ENCODE peak calls at places on chromosomes 2 and 18, in five cellular contexts. One of them, this sample, is unnamed.

GRCh38 chr2:241873081-241873802 is 3.7 kb downstream of the RTP5 start:
- DNase-seq in HS-5: no peak
- DNase-seq in pancreas: peak
- DNase-seq in effector memory CD8-positive, alpha-beta T cell: no peak
- DNase-seq in endothelial cell: no peak
- DNase-seq in this sample: no peak

GRCh38 chr2:239676716-239677454 is 276.1 kb upstream of the HDAC4 start:
- DNase-seq in HS-5: no peak
- DNase-seq in pancreas: no peak
- DNase-seq in effector memory CD8-positive, alpha-beta T cell: no peak
- DNase-seq in endothelial cell: no peak
- DNase-seq in this sample: no peak

GRCh38 chr2:29206941-29207340 is 91.7 kb downstream of the CLIP4 start:
- DNase-seq in HS-5: no peak
- DNase-seq in pancreas: no peak
- DNase-seq in effector memory CD8-positive, alpha-beta T cell: no peak
- DNase-seq in endothelial cell: no peak
- DNase-seq in this sample: no peak

GRCh38 chr2:171709011-171709685 is 21.9 kb downstream of the DYNC1I2 start:
- DNase-seq in HS-5: no peak
- DNase-seq in pancreas: no peak
- DNase-seq in effector memory CD8-positive, alpha-beta T cell: no peak
- DNase-seq in endothelial cell: no peak
- DNase-seq in this sample: no peak

GRCh38 chr2:234305846-234306245 is 191.0 kb downstream of the ARL4C start:
- DNase-seq in HS-5: no peak
- DNase-seq in pancreas: no peak
- DNase-seq in effector memory CD8-positive, alpha-beta T cell: no peak
- DNase-seq in endothelial cell: no peak
- DNase-seq in this sample: no peak

GRCh38 chr2:207219716-207220414 is 54.1 kb upstream of the KLF7 start:
- DNase-seq in HS-5: peak
- DNase-seq in pancreas: no peak
- DNase-seq in effector memory CD8-positive, alpha-beta T cell: no peak
- DNase-seq in endothelial cell: no peak
- DNase-seq in this sample: no peak

GRCh38 chr2:142974288-142975024 is 97.0 kb downstream of the KYNU start:
- DNase-seq in HS-5: no peak
- DNase-seq in pancreas: no peak
- DNase-seq in effector memory CD8-positive, alpha-beta T cell: no peak
- DNase-seq in endothelial cell: no peak
- DNase-seq in this sample: no peak

GRCh38 chr18:48531082-48531403 is 7.8 kb upstream of the CTIF start:
- DNase-seq in HS-5: no peak
- DNase-seq in pancreas: no peak
- DNase-seq in effector memory CD8-positive, alpha-beta T cell: no peak
- DNase-seq in endothelial cell: no peak
- DNase-seq in this sample: no peak

GRCh38 chr2:62578837-62579640 is 73.0 kb upstream of the TMEM17 start:
- DNase-seq in HS-5: peak
- DNase-seq in pancreas: no peak
- DNase-seq in effector memory CD8-positive, alpha-beta T cell: no peak
- DNase-seq in endothelial cell: no peak
- DNase-seq in this sample: no peak

GRCh38 chr2:83186050-83186790 is 1272.9 kb downstream of the SUCLG1 start:
- DNase-seq in HS-5: no peak
- DNase-seq in pancreas: no peak
- DNase-seq in effector memory CD8-positive, alpha-beta T cell: no peak
- DNase-seq in endothelial cell: no peak
- DNase-seq in this sample: no peak

GRCh38 chr2:101253713-101254085 is 1.0 kb downstream of the CNOT11 start:
- DNase-seq in HS-5: no peak
- DNase-seq in pancreas: no peak
- DNase-seq in effector memory CD8-positive, alpha-beta T cell: peak
- DNase-seq in endothelial cell: no peak
- DNase-seq in this sample: no peak

GRCh38 chr18:3889803-3890202 is 439.8 kb downstream of the TGIF1 start:
- DNase-seq in HS-5: peak
- DNase-seq in pancreas: no peak
- DNase-seq in effector memory CD8-positive, alpha-beta T cell: no peak
- DNase-seq in endothelial cell: no peak
- DNase-seq in this sample: no peak

GRCh38 chr18:76134631-76135030 is 360.4 kb downstream of the ZNF516 start:
- DNase-seq in HS-5: no peak
- DNase-seq in pancreas: no peak
- DNase-seq in effector memory CD8-positive, alpha-beta T cell: no peak
- DNase-seq in endothelial cell: no peak
- DNase-seq in this sample: no peak

GRCh38 chr2:216315817-216316603 is 56.3 kb downstream of the MARCHF4 start:
- DNase-seq in HS-5: peak
- DNase-seq in pancreas: no peak
- DNase-seq in effector memory CD8-positive, alpha-beta T cell: no peak
- DNase-seq in endothelial cell: no peak
- DNase-seq in this sample: no peak

GRCh38 chr2:127348421-127349000 is 39.3 kb downstream of the MAP3K2 start:
- DNase-seq in HS-5: no peak
- DNase-seq in pancreas: no peak
- DNase-seq in effector memory CD8-positive, alpha-beta T cell: no peak
- DNase-seq in endothelial cell: no peak
- DNase-seq in this sample: no peak

GRCh38 chr2:113053666-113054435 is 1.2 kb upstream of the IL36B start:
- DNase-seq in HS-5: no peak
- DNase-seq in pancreas: no peak
- DNase-seq in effector memory CD8-positive, alpha-beta T cell: no peak
- DNase-seq in endothelial cell: no peak
- DNase-seq in this sample: no peak

GRCh38 chr2:102839668-102840388 is 78.0 kb downstream of the TMEM182 start:
- DNase-seq in HS-5: no peak
- DNase-seq in pancreas: no peak
- DNase-seq in effector memory CD8-positive, alpha-beta T cell: peak
- DNase-seq in endothelial cell: peak
- DNase-seq in this sample: no peak

GRCh38 chr2:6866239-6866745 is 585 bp upstream of the CMPK2 start:
- DNase-seq in HS-5: peak
- DNase-seq in pancreas: peak
- DNase-seq in effector memory CD8-positive, alpha-beta T cell: peak
- DNase-seq in endothelial cell: no peak
- DNase-seq in this sample: no peak

GRCh38 chr2:38159171-38159570 is 83.2 kb upstream of the CYP1B1 start:
- DNase-seq in HS-5: no peak
- DNase-seq in pancreas: no peak
- DNase-seq in effector memory CD8-positive, alpha-beta T cell: no peak
- DNase-seq in endothelial cell: no peak
- DNase-seq in this sample: no peak

GRCh38 chr2:102368461-102369109 is 13.0 kb downstream of the IL18R1 start:
- DNase-seq in HS-5: no peak
- DNase-seq in pancreas: no peak
- DNase-seq in effector memory CD8-positive, alpha-beta T cell: peak
- DNase-seq in endothelial cell: no peak
- DNase-seq in this sample: no peak

GRCh38 chr2:169584005-169584877 is at the start of gene PPIG:
- DNase-seq in HS-5: peak
- DNase-seq in pancreas: peak
- DNase-seq in effector memory CD8-positive, alpha-beta T cell: peak
- DNase-seq in endothelial cell: peak
- DNase-seq in this sample: peak

GRCh38 chr2:101699191-101699938 is 1.9 kb downstream of the MAP4K4 start:
- DNase-seq in HS-5: no peak
- DNase-seq in pancreas: no peak
- DNase-seq in effector memory CD8-positive, alpha-beta T cell: no peak
- DNase-seq in endothelial cell: no peak
- DNase-seq in this sample: no peak

GRCh38 chr2:232779935-232780334 is 3.6 kb upstream of the KCNJ13 start:
- DNase-seq in HS-5: no peak
- DNase-seq in pancreas: no peak
- DNase-seq in effector memory CD8-positive, alpha-beta T cell: no peak
- DNase-seq in endothelial cell: no peak
- DNase-seq in this sample: no peak

GRCh38 chr18:3982541-3982940 is 472.6 kb downstream of the DLGAP1 start:
- DNase-seq in HS-5: no peak
- DNase-seq in pancreas: no peak
- DNase-seq in effector memory CD8-positive, alpha-beta T cell: no peak
- DNase-seq in endothelial cell: no peak
- DNase-seq in this sample: no peak

GRCh38 chr2:146984014-146984413 is 860.8 kb upstream of the ACVR2A start:
- DNase-seq in HS-5: no peak
- DNase-seq in pancreas: no peak
- DNase-seq in effector memory CD8-positive, alpha-beta T cell: no peak
- DNase-seq in endothelial cell: no peak
- DNase-seq in this sample: no peak

GRCh38 chr2:11056614-11057013 is 98.7 kb upstream of the SLC66A3 start:
- DNase-seq in HS-5: peak
- DNase-seq in pancreas: no peak
- DNase-seq in effector memory CD8-positive, alpha-beta T cell: no peak
- DNase-seq in endothelial cell: no peak
- DNase-seq in this sample: no peak

GRCh38 chr2:232988444-232988843 is 24.6 kb downstream of the NGEF start:
- DNase-seq in HS-5: peak
- DNase-seq in pancreas: no peak
- DNase-seq in effector memory CD8-positive, alpha-beta T cell: no peak
- DNase-seq in endothelial cell: no peak
- DNase-seq in this sample: no peak

GRCh38 chr2:47295133-47295980 is 107.6 kb upstream of the MSH2 start:
- DNase-seq in HS-5: no peak
- DNase-seq in pancreas: no peak
- DNase-seq in effector memory CD8-positive, alpha-beta T cell: no peak
- DNase-seq in endothelial cell: no peak
- DNase-seq in this sample: no peak

GRCh38 chr2:127081826-127082633 is 24.9 kb downstream of the BIN1 start:
- DNase-seq in HS-5: no peak
- DNase-seq in pancreas: no peak
- DNase-seq in effector memory CD8-positive, alpha-beta T cell: peak
- DNase-seq in endothelial cell: no peak
- DNase-seq in this sample: peak

GRCh38 chr2:71620851-71621251 is 167.5 kb downstream of the DYSF start:
- DNase-seq in HS-5: no peak
- DNase-seq in pancreas: no peak
- DNase-seq in effector memory CD8-positive, alpha-beta T cell: no peak
- DNase-seq in endothelial cell: no peak
- DNase-seq in this sample: no peak

GRCh38 chr2:79910643-79911042 is 393.9 kb downstream of the LRRTM1 start:
- DNase-seq in HS-5: no peak
- DNase-seq in pancreas: no peak
- DNase-seq in effector memory CD8-positive, alpha-beta T cell: no peak
- DNase-seq in endothelial cell: no peak
- DNase-seq in this sample: no peak

GRCh38 chr2:169715379-169716228 is 18.0 kb upstream of the KLHL23 start:
- DNase-seq in HS-5: no peak
- DNase-seq in pancreas: no peak
- DNase-seq in effector memory CD8-positive, alpha-beta T cell: no peak
- DNase-seq in endothelial cell: no peak
- DNase-seq in this sample: no peak

GRCh38 chr18:961644-962355 is 57.1 kb downstream of the ADCYAP1 start:
- DNase-seq in HS-5: peak
- DNase-seq in pancreas: no peak
- DNase-seq in effector memory CD8-positive, alpha-beta T cell: peak
- DNase-seq in endothelial cell: peak
- DNase-seq in this sample: no peak

GRCh38 chr2:195647302-195647701 is 9.7 kb upstream of the SLC39A10 start:
- DNase-seq in HS-5: no peak
- DNase-seq in pancreas: no peak
- DNase-seq in effector memory CD8-positive, alpha-beta T cell: no peak
- DNase-seq in endothelial cell: no peak
- DNase-seq in this sample: no peak

GRCh38 chr2:105761931-105762515 is 17.3 kb downstream of the NCK2 start:
- DNase-seq in HS-5: no peak
- DNase-seq in pancreas: no peak
- DNase-seq in effector memory CD8-positive, alpha-beta T cell: no peak
- DNase-seq in endothelial cell: peak
- DNase-seq in this sample: no peak

GRCh38 chr2:121196132-121196848 is 88.7 kb downstream of the TFCP2L1 start:
- DNase-seq in HS-5: no peak
- DNase-seq in pancreas: peak
- DNase-seq in effector memory CD8-positive, alpha-beta T cell: no peak
- DNase-seq in endothelial cell: no peak
- DNase-seq in this sample: no peak

GRCh38 chr2:235842941-235843340 is 325.2 kb downstream of the GBX2 start:
- DNase-seq in HS-5: no peak
- DNase-seq in pancreas: no peak
- DNase-seq in effector memory CD8-positive, alpha-beta T cell: no peak
- DNase-seq in endothelial cell: no peak
- DNase-seq in this sample: no peak

GRCh38 chr2:236628256-236628961 is 58.8 kb downstream of the ACKR3 start:
- DNase-seq in HS-5: no peak
- DNase-seq in pancreas: peak
- DNase-seq in effector memory CD8-positive, alpha-beta T cell: no peak
- DNase-seq in endothelial cell: no peak
- DNase-seq in this sample: no peak

GRCh38 chr2:84891355-84892010 is 10.6 kb upstream of the TRABD2A start:
- DNase-seq in HS-5: no peak
- DNase-seq in pancreas: no peak
- DNase-seq in effector memory CD8-positive, alpha-beta T cell: no peak
- DNase-seq in endothelial cell: no peak
- DNase-seq in this sample: no peak

This sample was measured in T-helper 22 cell.